ENCODE peak calls at places on chromosomes 16 and 17, in four cellular contexts. T is H1, B is GM12878, E is SK-N-SH. N is an unnamed sample.

GRCh38 chr16:23514381-23515152 is 4.3 kb upstream of the GGA2 start:
- DNase-seq in T (no peak), B (no peak), E (no peak), N (no peak)

GRCh38 chr16:67283039-67283825 is 3.9 kb downstream of the PLEKHG4 start:
- DNase-seq in T (no peak), B (no peak), E (no peak), N (no peak)

GRCh38 chr16:4608704-4608980 is 6.0 kb downstream of the UBALD1 start:
- DNase-seq in T (no peak), B (no peak), E (no peak), N (no peak)

GRCh38 chr16:17992416-17992815 is 344.1 kb downstream of the NPIPA8 start:
- DNase-seq in T (no peak), B (no peak), E (no peak), N (no peak)

GRCh38 chr16:66619036-66619435 is 14.5 kb downstream of the CMTM3 start:
- DNase-seq in T (no peak), B (no peak), E (no peak), N (no peak)

GRCh38 chr17:75011788-75012319 is 616 bp upstream of the MRPL58 start:
- DNase-seq in T (no peak), B (no peak), E (peak), N (no peak)

GRCh38 chr16:31074814-31075183 is 577 bp downstream of the ZNF646 start:
- DNase-seq in T (no peak), B (no peak), E (no peak), N (no peak)

GRCh38 chr16:51888534-51888933 is 658.4 kb downstream of the TOX3 start:
- DNase-seq in T (no peak), B (no peak), E (no peak), N (no peak)

GRCh38 chr16:50360033-50360778 is 8.6 kb downstream of the BRD7 start:
- DNase-seq in T (no peak), B (no peak), E (no peak), N (no peak)

GRCh38 chr17:58267347-58268324 is 13.1 kb downstream of the MPO start:
- DNase-seq in T (peak), B (no peak), E (no peak), N (no peak)

GRCh38 chr16:6947291-6947690 is 385.4 kb upstream of the RBFOX1 start:
- DNase-seq in T (no peak), B (no peak), E (no peak), N (no peak)

GRCh38 chr16:22375117-22375962 is 921 bp upstream of the CDR2 start:
- DNase-seq in T (no peak), B (no peak), E (peak), N (no peak)

GRCh38 chr16:31474173-31474714 is 2.3 kb downstream of the TGFB1I1 start:
- DNase-seq in T (no peak), B (no peak), E (no peak), N (peak)

GRCh38 chr17:34451313-34451712 is 88.3 kb upstream of the CCL1 start:
- DNase-seq in T (no peak), B (no peak), E (no peak), N (no peak)

GRCh38 chr17:76027159-76027839 is at the start of gene EVPL:
- DNase-seq in T (no peak), B (no peak), E (no peak), N (no peak)

GRCh38 chr17:59190806-59191205 is 19.0 kb upstream of the SMG8 start:
- DNase-seq in T (no peak), B (no peak), E (no peak), N (no peak)

GRCh38 chr17:27471321-27472269 is 15.3 kb downstream of the KSR1 start:
- DNase-seq in T (no peak), B (peak), E (no peak), N (no peak)

GRCh38 chr17:72878975-72879660 is 213.4 kb downstream of the SLC39A11 start:
- DNase-seq in T (no peak), B (no peak), E (no peak), N (no peak)

GRCh38 chr17:82073446-82073845 is 7.8 kb upstream of the DUS1L start:
- DNase-seq in T (no peak), B (no peak), E (no peak), N (no peak)
- TF ChIP-seq NRF1 in T (no peak), B (no peak), E (no peak), N (no peak)

GRCh38 chr17:64682261-64683181 is 20.4 kb upstream of the SMURF2 start:
- DNase-seq in T (no peak), B (no peak), E (no peak), N (no peak)
- TF ChIP-seq NRF1 in T (no peak), B (no peak), E (no peak), N (no peak)

DNA sequence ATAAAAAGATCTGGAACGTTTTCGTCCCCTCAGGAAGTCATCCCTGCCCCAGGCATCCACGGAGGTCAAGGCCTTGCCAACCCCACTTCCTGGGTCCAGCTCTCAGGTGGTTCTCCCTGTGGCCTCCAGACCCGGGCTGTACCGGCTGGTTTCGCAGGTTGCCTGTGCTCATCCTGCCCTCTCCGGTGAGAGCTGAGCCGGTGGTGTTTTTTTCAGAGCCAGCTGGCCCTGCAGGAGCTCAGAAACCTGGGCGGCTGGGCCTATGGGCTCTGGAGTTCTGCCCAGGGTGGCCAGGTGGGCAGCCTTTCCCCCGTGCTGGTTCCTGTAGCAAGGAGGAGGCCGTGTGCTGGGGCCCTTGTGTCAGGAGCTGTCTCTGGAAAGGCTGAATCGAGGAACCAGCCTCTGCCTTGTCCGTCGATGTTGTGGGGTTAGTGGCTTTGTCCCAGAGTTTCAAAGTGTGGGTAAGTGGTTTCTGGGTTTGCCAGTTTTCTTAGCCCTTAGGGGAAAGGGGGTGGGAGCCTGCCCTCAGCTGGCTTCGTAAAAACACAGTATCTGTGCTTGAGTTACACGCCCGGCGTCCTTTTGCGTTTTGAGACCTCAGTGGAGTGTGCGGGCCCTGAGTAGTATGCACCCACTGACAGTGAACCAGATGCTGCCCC is 23.6 kb downstream of the C16orf90 start:
- DNase-seq in T (no peak), B (no peak), E (no peak), N (no peak)
- TF ChIP-seq NRF1 in T (no peak), B (no peak), E (no peak), N (no peak)

GRCh38 chr17:41620583-41621434 is 3.6 kb downstream of the KRT17 start:
- DNase-seq in T (no peak), B (no peak), E (no peak), N (no peak)

GRCh38 chr17:41625602-41626001 is 1.2 kb upstream of the KRT17 start:
- DNase-seq in T (no peak), B (no peak), E (no peak), N (no peak)

GRCh38 chr17:41627316-41628072 is 3.1 kb upstream of the KRT17 start:
- DNase-seq in T (no peak), B (no peak), E (no peak), N (peak)

GRCh38 chr17:41621916-41622315 is 2.5 kb downstream of the KRT17 start:
- DNase-seq in T (no peak), B (no peak), E (no peak), N (no peak)

GRCh38 chr17:41624208-41625101 is at the start of gene KRT17:
- DNase-seq in T (no peak), B (no peak), E (no peak), N (peak)
- TF ChIP-seq NRF1 in T (no peak), B (no peak), E (no peak), N (no peak)

DNA sequence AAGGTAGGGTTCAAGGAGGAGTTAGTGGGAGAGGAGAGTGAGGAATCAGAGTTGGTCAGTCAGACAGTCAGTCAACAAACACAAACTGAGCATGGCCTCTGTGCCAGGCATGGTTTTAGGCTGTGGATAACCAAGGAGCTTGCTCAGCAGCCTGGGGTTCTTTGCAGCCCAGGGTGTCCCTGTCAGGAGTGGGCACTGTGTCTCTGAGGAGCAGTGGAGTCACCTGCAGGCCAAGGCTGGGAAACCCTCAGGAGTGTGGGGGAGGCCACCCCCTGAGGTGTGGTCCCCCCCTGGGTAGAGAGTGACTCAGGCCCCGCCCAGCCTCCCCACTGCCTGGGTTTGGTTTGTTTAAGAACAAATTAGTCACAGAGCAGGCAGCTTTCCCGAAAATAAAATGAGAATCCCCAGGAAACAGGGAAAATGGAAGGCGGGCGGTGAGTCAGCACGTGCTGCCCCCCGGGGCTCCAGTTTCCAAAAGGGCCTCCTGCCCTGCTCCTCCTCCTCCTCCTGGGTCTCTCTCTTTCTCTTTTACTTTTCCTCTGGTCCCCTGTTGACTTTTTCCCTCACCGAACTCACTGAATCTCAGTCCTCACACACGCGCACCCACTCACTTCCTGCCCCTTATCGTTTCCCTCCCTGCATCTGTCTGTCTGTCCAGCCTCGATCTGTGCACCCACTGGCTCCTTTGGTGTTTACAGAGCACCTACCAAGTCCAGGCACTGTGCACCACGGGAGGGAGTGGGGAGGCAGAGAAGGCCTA is 44.3 kb downstream of the SOCS3 start:
- DNase-seq in T (no peak), B (peak), E (peak), N (peak)
- TF ChIP-seq NRF1 in T (no peak), B (no peak), E (no peak), N (peak)

GRCh38 chr16:1642148-1642547 is 30.0 kb downstream of the CRAMP1 start:
- DNase-seq in T (no peak), B (no peak), E (no peak), N (no peak)
- TF ChIP-seq NRF1 in T (no peak), B (no peak), E (no peak), N (no peak)

GRCh38 chr17:67700037-67700436 is 17.7 kb upstream of the NOL11 start:
- DNase-seq in T (no peak), B (no peak), E (no peak), N (no peak)
- TF ChIP-seq NRF1 in T (no peak), B (no peak), E (no peak), N (no peak)

GRCh38 chr17:81519284-81520020 is 6.9 kb upstream of the ACTG1 start:
- DNase-seq in T (peak), B (no peak), E (no peak), N (peak)

GRCh38 chr17:81517339-81518112 is 4.9 kb upstream of the ACTG1 start:
- DNase-seq in T (peak), B (peak), E (no peak), N (no peak)

GRCh38 chr17:81518113-81518784 is 5.7 kb upstream of the ACTG1 start:
- DNase-seq in T (peak), B (no peak), E (no peak), N (no peak)

GRCh38 chr17:81520021-81520894 is 7.7 kb upstream of the ACTG1 start:
- DNase-seq in T (no peak), B (no peak), E (no peak), N (no peak)

DNA sequence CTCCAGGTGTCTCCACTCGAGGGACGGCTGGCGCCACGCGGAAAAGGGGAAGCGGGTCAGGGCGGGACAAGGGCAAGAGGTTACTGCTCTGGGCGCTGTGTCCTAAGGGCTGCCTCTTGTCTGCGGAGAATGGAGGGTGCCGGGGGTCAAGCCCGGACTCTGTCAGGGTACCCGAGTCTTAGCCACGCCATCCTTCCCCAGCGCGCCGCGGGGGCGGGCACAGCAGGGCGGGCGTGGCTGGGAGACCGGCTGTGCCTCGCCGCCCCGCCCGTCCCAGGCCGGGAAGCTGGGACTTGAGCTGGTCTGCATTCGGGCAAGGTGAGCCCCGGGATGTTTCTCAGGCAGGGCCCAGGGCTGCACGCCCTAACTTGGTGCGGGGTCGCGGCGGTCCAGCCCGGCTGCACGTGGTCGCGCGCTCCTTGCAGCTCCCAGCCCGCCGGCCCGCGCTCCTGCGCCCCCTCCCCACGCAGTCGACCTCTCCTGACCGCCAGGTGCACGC is 6.2 kb upstream of the ACTG1 start:
- DNase-seq in T (no peak), B (no peak), E (no peak), N (peak)
- TF ChIP-seq NRF1 in T (no peak), B (no peak), E (no peak), N (no peak)

DNA sequence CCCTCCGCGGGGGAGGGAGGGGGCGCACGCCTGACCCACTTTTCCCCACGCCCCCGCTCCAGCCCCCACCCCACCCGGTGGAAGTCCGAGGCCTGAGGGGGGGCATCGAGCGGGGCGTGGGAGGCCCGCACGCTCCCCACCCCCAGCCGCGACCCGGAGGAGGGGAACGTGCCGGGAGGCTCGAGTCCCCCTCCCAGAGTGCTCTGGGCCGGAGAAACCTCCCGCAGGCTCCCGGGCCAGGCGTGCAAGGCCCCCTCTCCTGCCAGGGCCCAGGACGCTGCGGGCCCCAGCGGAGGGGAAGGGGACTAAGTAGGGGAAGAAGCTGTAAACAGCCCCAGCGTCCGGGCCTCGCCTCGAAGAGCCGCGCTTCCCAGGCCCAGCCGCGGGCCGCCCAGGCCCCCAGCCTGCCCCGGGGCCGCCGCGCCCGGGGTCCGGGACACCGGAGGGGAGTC is 349 bp downstream of the HELZ start:
- DNase-seq in T (no peak), B (no peak), E (peak), N (peak)
- TF ChIP-seq NRF1 in T (no peak), B (no peak), E (no peak), N (no peak)